ENCODE peak calls at places on chromosomes 4 and X, in seven cellular contexts. P is right lobe of liver, Y is tibial artery, N is endothelial cell, S is kidney epithelial cell, J is testis, G is omental fat pad. M is an unnamed sample.

GRCh38 chr4:52234539-52235174 is 183.6 kb downstream of the SPATA18 start:
- DNase-seq in S (no peak), G (no peak), Y (no peak), P (peak), J (peak), N (no peak), M (peak)

GRCh38 chr4:110610620-110610939 is 12.3 kb downstream of the PITX2 start:
- DNase-seq in N (no peak), J (no peak), P (no peak), Y (no peak), G (no peak), S (no peak), M (no peak)

GRCh38 chrX:111649641-111650040 is 31.3 kb upstream of the ALG13 start:
- DNase-seq in J (no peak), P (no peak), N (no peak), S (no peak), G (no peak), Y (no peak), M (no peak)

GRCh38 chrX:1525583-1526355 is 11.2 kb downstream of the P2RY8 start:
- DNase-seq in Y (no peak), P (no peak), S (no peak), N (no peak), J (no peak), G (no peak), M (no peak)

GRCh38 chrX:45847966-45848365 is 647.3 kb upstream of the DIPK2B start:
- DNase-seq in Y (no peak), P (no peak), N (no peak), S (no peak), G (no peak), J (no peak), M (no peak)

GRCh38 chrX:142978130-142978684 is 47.5 kb upstream of the SPANXN4 start:
- DNase-seq in S (no peak), Y (no peak), G (no peak), J (no peak), P (no peak), N (no peak), M (no peak)

GRCh38 chr4:64781737-64782326 is 372.6 kb upstream of the TECRL start:
- DNase-seq in N (no peak), Y (no peak), P (no peak), S (no peak), G (no peak), J (no peak), M (no peak)

GRCh38 chr4:120858776-120859175 is 63.8 kb downstream of the PRDM5 start:
- DNase-seq in Y (no peak), G (no peak), S (no peak), P (no peak), N (no peak), J (no peak), M (no peak)

GRCh38 chr4:82629238-82630000 is 67.6 kb upstream of the TMEM150C start:
- DNase-seq in P (no peak), Y (no peak), J (no peak), G (no peak), S (no peak), N (no peak), M (no peak)

GRCh38 chrX:97267916-97268680 is 384.4 kb downstream of the RPA4 start:
- DNase-seq in Y (no peak), S (no peak), J (no peak), N (no peak), P (no peak), G (no peak), M (peak)

GRCh38 chrX:118337687-118338086 is 8.2 kb upstream of the WDR44 start:
- DNase-seq in G (no peak), S (no peak), N (no peak), Y (no peak), J (no peak), P (no peak), M (no peak)
- TF ChIP-seq CTCF in G (no peak), S (no peak), N (no peak), Y (no peak), J (no peak), P (no peak), M (no peak)

GRCh38 chrX:115268421-115268820 is 21.1 kb upstream of the LUZP4 start:
- DNase-seq in S (no peak), G (no peak), P (no peak), N (no peak), Y (no peak), J (no peak), M (no peak)
- TF ChIP-seq CTCF in S (peak), G (no peak), P (peak), N (peak), Y (no peak), J (no peak), M (peak)

DNA sequence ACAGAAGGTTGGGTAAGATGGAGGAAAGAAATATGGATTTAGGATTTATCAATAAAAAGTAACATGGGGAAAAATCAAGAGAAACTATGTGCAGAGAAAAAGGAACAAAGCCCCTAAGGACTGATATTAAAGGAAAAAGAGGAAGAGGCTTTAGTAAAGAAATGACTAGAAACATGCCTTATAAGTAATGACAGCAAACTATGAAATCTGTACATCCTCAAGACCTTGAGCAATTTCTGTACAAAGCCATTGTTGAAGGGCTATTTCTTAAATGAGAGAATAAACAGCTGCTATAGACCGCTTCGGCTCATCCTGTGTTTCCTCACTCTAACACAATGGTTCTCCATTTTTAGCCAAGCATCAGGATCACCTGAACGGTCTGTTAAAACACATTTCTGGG is 180.3 kb upstream of the ATOH1 start:
- DNase-seq in N (no peak), J (no peak), S (no peak), Y (no peak), G (no peak), P (no peak), M (no peak)
- TF ChIP-seq CTCF in N (no peak), J (no peak), S (no peak), Y (no peak), G (no peak), P (no peak), M (no peak)

GRCh38 chr4:39802005-39802404 is 104.1 kb downstream of the UBE2K start:
- DNase-seq in S (no peak), J (no peak), P (no peak), N (no peak), Y (no peak), G (no peak), M (no peak)
- TF ChIP-seq CTCF in S (no peak), J (no peak), P (no peak), N (no peak), Y (no peak), G (no peak), M (no peak)

GRCh38 chr4:100504086-100504874 is 13.5 kb downstream of the EMCN start:
- DNase-seq in P (no peak), N (no peak), G (no peak), S (no peak), J (no peak), Y (no peak), M (no peak)
- TF ChIP-seq CTCF in P (no peak), N (no peak), G (no peak), S (no peak), J (no peak), Y (no peak), M (no peak)

DNA sequence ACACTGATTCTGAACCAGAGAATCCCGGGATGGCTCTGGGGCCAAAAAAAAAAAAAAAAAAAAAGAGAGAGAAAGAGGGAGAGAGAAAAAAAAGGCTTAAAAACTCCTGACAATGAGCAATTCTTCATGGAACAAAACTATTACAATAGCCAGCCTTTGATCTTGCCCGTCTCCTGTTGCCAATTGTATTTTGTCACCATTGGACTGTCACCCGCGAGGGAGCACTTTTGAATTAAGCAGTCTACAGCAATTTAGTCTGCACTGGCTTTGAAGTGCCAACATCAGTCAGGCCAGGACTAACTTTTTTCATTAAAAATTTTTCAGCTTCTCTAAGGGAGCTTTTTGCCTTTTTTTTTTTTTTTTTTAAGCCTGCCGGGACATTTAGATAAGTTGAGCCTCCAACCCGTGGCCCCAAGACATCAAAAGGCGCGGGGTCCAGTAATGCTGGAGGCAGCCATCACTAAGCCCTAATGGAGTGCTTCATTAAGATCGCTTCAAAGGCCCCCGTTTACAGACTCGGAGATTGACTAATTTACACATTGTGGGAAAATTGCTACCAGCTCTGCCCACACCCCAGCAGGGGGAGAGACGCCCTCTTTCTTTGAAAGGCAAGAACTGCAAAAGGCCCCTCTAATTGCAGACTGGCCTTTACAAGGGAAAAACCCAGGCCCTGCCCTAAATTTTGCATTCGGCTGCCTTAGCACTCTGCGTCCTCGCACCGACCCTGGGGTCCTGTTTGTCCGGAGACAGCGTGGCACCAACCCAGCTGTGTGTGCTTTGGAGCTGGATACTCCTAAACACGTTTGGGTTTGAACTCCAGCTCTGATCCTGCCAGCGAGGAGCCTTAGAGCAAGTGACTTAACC is 98.1 kb upstream of the MSX1 start:
- DNase-seq in N (peak), S (no peak), G (no peak), J (no peak), Y (no peak), P (no peak), M (no peak)
- TF ChIP-seq CTCF in N (peak), S (peak), G (no peak), J (no peak), Y (no peak), P (no peak), M (peak)

GRCh38 chr4:113901994-113902787 is 77.3 kb downstream of the ARSJ start:
- DNase-seq in G (no peak), N (no peak), Y (no peak), J (no peak), S (peak), P (peak), M (no peak)
- TF ChIP-seq CTCF in G (no peak), N (no peak), Y (no peak), J (no peak), S (peak), P (peak), M (no peak)

GRCh38 chrX:131792789-131793462 is 230.2 kb upstream of the STK26 start:
- DNase-seq in N (peak), G (peak), J (no peak), S (peak), P (no peak), Y (no peak), M (peak)
- TF ChIP-seq CTCF in N (no peak), G (no peak), J (no peak), S (peak), P (peak), Y (no peak), M (peak)

GRCh38 chrX:22276781-22277180 is 4.1 kb downstream of the CBLL2 start:
- DNase-seq in J (no peak), P (no peak), Y (no peak), G (no peak), N (no peak), S (no peak), M (no peak)

GRCh38 chrX:22273714-22274317 is 1.1 kb downstream of the CBLL2 start:
- DNase-seq in J (no peak), G (no peak), N (no peak), Y (no peak), S (no peak), P (no peak), M (no peak)

GRCh38 chrX:22272613-22273012 is at the start of gene CBLL2:
- DNase-seq in Y (no peak), G (no peak), S (no peak), N (no peak), P (no peak), J (no peak), M (no peak)

DNA sequence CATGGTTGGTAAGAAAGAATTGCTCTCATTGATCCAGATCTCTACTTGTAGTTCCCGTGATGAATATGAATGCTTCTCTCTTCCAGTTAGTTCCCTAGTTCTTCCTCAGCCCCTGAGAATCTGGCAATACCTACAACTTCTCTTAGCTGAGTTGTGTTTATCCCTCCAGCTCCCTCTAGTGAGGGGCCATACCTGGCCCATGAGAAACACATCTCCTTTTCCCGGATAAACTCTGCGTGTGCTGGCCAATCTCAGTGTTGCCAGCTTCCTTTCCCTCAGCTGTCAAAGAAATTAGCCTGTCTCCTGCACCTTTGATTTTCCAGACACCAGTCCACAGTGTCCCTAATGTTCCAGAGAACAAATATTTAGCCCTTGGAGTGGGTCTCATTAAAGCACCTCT is 5.7 kb downstream of the CBLL2 start:
- DNase-seq in P (no peak), J (no peak), S (no peak), N (no peak), Y (no peak), G (no peak), M (no peak)
- TF ChIP-seq CTCF in P (no peak), J (no peak), S (peak), N (no peak), Y (no peak), G (no peak), M (no peak)

DNA sequence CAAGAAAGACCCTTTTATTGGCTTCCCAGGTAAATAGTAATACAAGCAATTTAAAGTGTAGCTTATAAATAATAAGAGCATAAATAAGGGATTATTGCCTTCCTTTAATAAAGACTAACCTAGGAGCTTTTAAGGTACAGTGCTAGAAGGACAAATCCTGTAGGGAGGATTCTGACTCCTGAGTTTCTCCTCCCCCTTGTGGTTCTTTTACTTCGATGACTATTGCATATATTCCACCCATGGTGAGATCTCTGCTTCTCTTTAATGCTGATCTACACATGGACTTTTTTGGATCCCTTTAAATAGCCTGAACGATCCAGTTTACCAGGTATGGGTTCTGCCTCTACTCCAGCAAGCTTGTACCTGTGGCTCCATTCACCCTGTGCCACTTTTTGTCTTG is 2.5 kb downstream of the GALNT7 start:
- DNase-seq in Y (no peak), S (no peak), P (no peak), J (no peak), N (no peak), G (no peak), M (no peak)
- TF ChIP-seq CTCF in Y (no peak), S (peak), P (no peak), J (peak), N (peak), G (no peak), M (peak)

M was measured in AG09319.